ENCODE peak calls at places on chromosomes 7 and 10, in seven cellular contexts. E, D, X, W, H, F and Y are unnamed samples.

GRCh38 chr10:13758302-13758701 is 171.5 kb downstream of the PRPF18 start:
- DNase-seq in E (no peak), D (no peak), X (no peak), W (no peak), H (peak; percentile 43), F (no peak), Y (no peak)

GRCh38 chr7:158495780-158496179 is 91.8 kb downstream of the PTPRN2 start:
- DNase-seq in E (no peak), D (no peak), X (no peak), W (peak; percentile 0), H (peak; percentile 9), F (no peak), Y (peak; percentile 50)

GRCh38 chr10:49290607-49291006 is 8.4 kb upstream of the C10orf71 start:
- DNase-seq in E (no peak), D (no peak), X (no peak), W (no peak), H (no peak), F (no peak), Y (no peak)

GRCh38 chr7:95535647-95536046 is 49.9 kb downstream of the ASB4 start:
- DNase-seq in E (no peak), D (no peak), X (no peak), W (no peak), H (no peak), F (no peak), Y (no peak)

GRCh38 chr10:120559800-120560199 is 102.8 kb downstream of the PLPP4 start:
- DNase-seq in E (no peak), D (no peak), X (no peak), W (no peak), H (no peak), F (no peak), Y (no peak)

GRCh38 chr10:30062090-30062489 is 2.7 kb upstream of the JCAD start:
- DNase-seq in E (no peak), D (no peak), X (no peak), W (peak; percentile 87), H (peak; percentile 78), F (no peak), Y (no peak)

GRCh38 chr7:116327751-116328150 is 117.4 kb downstream of the TES start:
- DNase-seq in E (no peak), D (no peak), X (no peak), W (peak; percentile 14), H (peak; percentile 81), F (no peak), Y (no peak)

GRCh38 chr7:138245216-138245615 is 169.0 kb downstream of the AKR1D1 start:
- DNase-seq in E (no peak), D (no peak), X (no peak), W (no peak), H (no peak), F (no peak), Y (no peak)

GRCh38 chr10:71084818-71085126 is 127.6 kb upstream of the UNC5B start:
- DNase-seq in E (no peak), D (no peak), X (no peak), W (no peak), H (no peak), F (no peak), Y (peak; percentile 8)

GRCh38 chr10:115941247-115941840 is 331.7 kb downstream of the GFRA1 start:
- DNase-seq in E (no peak), D (no peak), X (no peak), W (no peak), H (peak; percentile 48), F (no peak), Y (no peak)

GRCh38 chr7:158323741-158324396 is 263.8 kb downstream of the PTPRN2 start:
- DNase-seq in E (no peak), D (no peak), X (no peak), W (no peak), H (no peak), F (no peak), Y (no peak)

GRCh38 chr7:140635345-140635744 is 5.3 kb downstream of the DENND2A start:
- DNase-seq in E (no peak), D (no peak), X (no peak), W (no peak), H (no peak), F (no peak), Y (no peak)

GRCh38 chr10:75612904-75613684 is 181.7 kb downstream of the LRMDA start:
- DNase-seq in E (no peak), D (no peak), X (no peak), W (peak; percentile 56), H (peak; percentile 90), F (no peak), Y (no peak)

GRCh38 chr7:22822486-22823141 is at the start of gene TOMM7:
- DNase-seq in E (peak; percentile 96), D (peak; percentile 67), X (peak; percentile 90), W (peak; percentile 95), H (peak; percentile 99), F (peak; percentile 85), Y (peak; percentile 95)